ENCODE peak calls at places on chromosomes 7 and 10, in eight cellular contexts. M is epithelial cell of esophagus; W is NCI-H146; Y is GOT3; T is ELR; F is NCI-H748 treated with DMSO at 0.1 percent for 48 hours; Q is OCI-LY7; Z is effector CD8-positive, alpha-beta T cell. N is an unnamed sample.

GRCh38 chr10:86260564-86260963 is 106.0 kb downstream of the GRID1 start:
- DNase-seq in M (no peak), W (peak; percentile 45), Y (no peak), T (no peak), F (no peak), Q (no peak), Z (no peak), N (no peak)

GRCh38 chr10:51001587-51001986 is 72.7 kb upstream of the PRKG1 start:
- DNase-seq in M (no peak), W (peak; percentile 5), Y (no peak), T (peak; percentile 54), F (peak; percentile 0), Q (peak; percentile 28), Z (no peak), N (no peak)

GRCh38 chr7:109003742-109004141 is 434.1 kb downstream of the DNAJB9 start:
- DNase-seq in M (peak; percentile 52), W (no peak), Y (no peak), T (peak; percentile 80), F (no peak), Q (no peak), Z (no peak), N (no peak)

GRCh38 chr10:31745612-31746376 is 182.8 kb downstream of the ARHGAP12 start:
- DNase-seq in M (peak; percentile 97), W (no peak), Y (no peak), T (peak; percentile 98), F (no peak), Q (no peak), Z (no peak), N (no peak)

GRCh38 chr10:123496336-123496735 is 169.8 kb upstream of the GPR26 start:
- DNase-seq in M (no peak), W (peak; percentile 28), Y (no peak), T (no peak), F (peak; percentile 40), Q (no peak), Z (no peak), N (no peak)

GRCh38 chr7:98467570-98468312 is 66.9 kb upstream of the BAIAP2L1 start:
- DNase-seq in M (no peak), W (no peak), Y (no peak), T (no peak), F (no peak), Q (peak; percentile 7), Z (no peak), N (no peak)

GRCh38 chr7:75985518-75986146 is 8.8 kb downstream of the TMEM120A start:
- DNase-seq in M (no peak), W (no peak), Y (no peak), T (no peak), F (no peak), Q (no peak), Z (no peak), N (no peak)

GRCh38 chr10:36116751-36117150 is 474.7 kb upstream of the FZD8 start:
- DNase-seq in M (no peak), W (no peak), Y (no peak), T (no peak), F (no peak), Q (no peak), Z (no peak), N (no peak)

GRCh38 chr10:97733256-97733655 is 3.7 kb upstream of the ZFYVE27 start:
- DNase-seq in M (peak; percentile 74), W (no peak), Y (no peak), T (no peak), F (no peak), Q (no peak), Z (no peak), N (no peak)